ENCODE peak calls at places on chromosomes 4 and X, in six cellular contexts. T is AG09309; O is Ammon's horn; W is activated T-cell treated with anti-CD3 and anti-CD28 coated beads for 1 hour; I is ELF-1; P is stimulated activated CD4-positive, alpha-beta T cell treated with anti-CD3 and anti-CD28 coated beads, Interleukin-1b, Interleukin-23, amount 100 ng/mL, for 48 hours. U is an unnamed sample.

GRCh38 chr4:1793496-1793840 is 375 bp downstream of the FGFR3 start:
- DNase-seq in T (no peak), O (no peak), W (peak; percentile 19), I (no peak), P (no peak), U (no peak)

GRCh38 chr4:23333946-23334878 is 555.6 kb downstream of the PPARGC1A start:
- DNase-seq in T (no peak), O (no peak), W (no peak), I (peak; percentile 71), P (peak; percentile 22), U (peak; percentile 61)

GRCh38 chrX:120795301-120795700 is 80.4 kb downstream of the CT47B1 start:
- DNase-seq in T (no peak), O (no peak), W (no peak), I (no peak), P (no peak), U (no peak)

GRCh38 chr4:108607426-108607825 is 12.9 kb upstream of the RPL34 start:
- DNase-seq in T (no peak), O (no peak), W (no peak), I (no peak), P (no peak), U (no peak)

GRCh38 chrX:44012484-44013096 is 39.4 kb upstream of the NDP start:
- DNase-seq in T (peak; percentile 57), O (peak; percentile 3), W (no peak), I (no peak), P (peak; percentile 70), U (no peak)

GRCh38 chr4:95167809-95168208 is 381.0 kb downstream of the UNC5C start:
- DNase-seq in T (no peak), O (no peak), W (no peak), I (no peak), P (peak; percentile 7), U (no peak)

GRCh38 chrX:136067946-136068345 is 79.4 kb upstream of the FHL1 start:
- DNase-seq in T (no peak), O (peak; percentile 32), W (no peak), I (no peak), P (no peak), U (no peak)

GRCh38 chr4:8383451-8384160 is 56.9 kb downstream of the ACOX3 start:
- DNase-seq in T (no peak), O (no peak), W (no peak), I (peak; percentile 88), P (no peak), U (no peak)

GRCh38 chrX:48475295-48475694 is 704 bp upstream of the FTSJ1 start:
- DNase-seq in T (no peak), O (no peak), W (no peak), I (no peak), P (no peak), U (no peak)

GRCh38 chr4:97605927-97606326 is 537.3 kb downstream of the STPG2 start:
- DNase-seq in T (no peak), O (no peak), W (no peak), I (no peak), P (no peak), U (no peak)